ENCODE peak calls at places on chromosomes 1 and 21, in nine cellular contexts. C is NB4, O is K562, D is uterus, Y is endothelial cell of umbilical vein, S is IMR-90, G is esophagus squamous epithelium, R is stomach, U is A549. K is an unnamed sample.

GRCh38 chr1:50633465-50633864 is 210.2 kb upstream of the DMRTA2 start:
- DNase-seq in C (no peak), O (no peak), D (no peak), Y (no peak), S (no peak), G (no peak), R (no peak), U (no peak), K (no peak)

GRCh38 chr1:207050428-207050767 is 610 bp downstream of the YOD1 start:
- DNase-seq in C (no peak), O (no peak), D (peak), Y (no peak), S (no peak), G (no peak), R (no peak), U (no peak), K (no peak)

GRCh38 chr21:44398499-44398898 is 45.1 kb downstream of the TRPM2 start:
- DNase-seq in C (no peak), O (no peak), D (no peak), Y (no peak), S (no peak), G (no peak), R (no peak), U (no peak), K (no peak)

GRCh38 chr1:2199042-2199810 is 4.7 kb upstream of the FAAP20 start:
- DNase-seq in C (no peak), O (peak), D (peak), Y (peak), S (peak), G (no peak), R (peak), U (peak), K (peak)

GRCh38 chr1:19062258-19063029 is 106.0 kb upstream of the IFFO2 start:
- DNase-seq in C (no peak), O (peak), D (no peak), Y (no peak), S (no peak), G (no peak), R (no peak), U (no peak), K (no peak)

GRCh38 chr1:211497489-211498045 is 5.6 kb upstream of the RD3 start:
- DNase-seq in C (no peak), O (no peak), D (no peak), Y (no peak), S (no peak), G (no peak), R (no peak), U (no peak), K (no peak)

GRCh38 chr1:3349161-3349967 is 105.1 kb upstream of the ARHGEF16 start:
- DNase-seq in C (peak), O (peak), D (no peak), Y (no peak), S (no peak), G (no peak), R (peak), U (peak), K (no peak)

GRCh38 chr21:39461419-39461818 is 9.6 kb downstream of the SH3BGR start:
- DNase-seq in C (no peak), O (no peak), D (no peak), Y (no peak), S (no peak), G (no peak), R (no peak), U (no peak), K (no peak)

GRCh38 chr1:193025218-193025617 is 33.9 kb downstream of the UCHL5 start:
- DNase-seq in C (no peak), O (no peak), D (no peak), Y (no peak), S (no peak), G (no peak), R (no peak), U (no peak), K (no peak)

GRCh38 chr1:117367769-117368059 is 465 bp downstream of the MAN1A2 start:
- DNase-seq in C (no peak), O (no peak), D (no peak), Y (no peak), S (peak), G (no peak), R (no peak), U (no peak), K (no peak)

GRCh38 chr1:65791860-65792670 is 630 bp upstream of the PDE4B start:
- DNase-seq in C (no peak), O (no peak), D (no peak), Y (no peak), S (peak), G (no peak), R (no peak), U (no peak), K (no peak)

GRCh38 chr1:11862890-11863289 is 4.1 kb upstream of the NPPB start:
- DNase-seq in C (no peak), O (no peak), D (no peak), Y (peak), S (no peak), G (no peak), R (no peak), U (no peak), K (no peak)

GRCh38 chr1:86832409-86832808 is 81.5 kb downstream of the SELENOF start:
- DNase-seq in C (no peak), O (no peak), D (no peak), Y (no peak), S (no peak), G (no peak), R (no peak), U (no peak), K (no peak)

GRCh38 chr1:162908780-162909179 is 47.8 kb upstream of the CCDC190 start:
- DNase-seq in C (no peak), O (no peak), D (no peak), Y (peak), S (peak), G (no peak), R (no peak), U (no peak), K (no peak)

GRCh38 chr1:117857434-117857833 is 72.0 kb downstream of the GDAP2 start:
- DNase-seq in C (no peak), O (no peak), D (no peak), Y (no peak), S (peak), G (no peak), R (no peak), U (no peak), K (no peak)

GRCh38 chr1:226702318-226702956 is 36.6 kb downstream of the ITPKB start:
- DNase-seq in C (no peak), O (no peak), D (peak), Y (no peak), S (peak), G (no peak), R (no peak), U (no peak), K (no peak)

GRCh38 chr1:185998391-185998790 is 264.2 kb downstream of the HMCN1 start:
- DNase-seq in C (no peak), O (no peak), D (no peak), Y (no peak), S (no peak), G (no peak), R (no peak), U (no peak), K (no peak)

GRCh38 chr1:181423301-181423918 is 59.9 kb upstream of the CACNA1E start:
- DNase-seq in C (peak), O (peak), D (no peak), Y (peak), S (peak), G (no peak), R (peak), U (peak), K (peak)

GRCh38 chr1:37691497-37692077 is 729 bp upstream of the CDCA8 start:
- DNase-seq in C (peak), O (peak), D (peak), Y (peak), S (peak), G (no peak), R (peak), U (peak), K (peak)

GRCh38 chr1:232127190-232127589 is 500.6 kb downstream of the DISC1 start:
- DNase-seq in C (peak), O (no peak), D (no peak), Y (no peak), S (peak), G (no peak), R (no peak), U (peak), K (no peak)

GRCh38 chr1:164781980-164782379 is 223.0 kb downstream of the PBX1 start:
- DNase-seq in C (no peak), O (no peak), D (no peak), Y (no peak), S (no peak), G (no peak), R (no peak), U (no peak), K (no peak)

GRCh38 chr1:54095543-54096286 is 42.3 kb downstream of the TCEANC2 start:
- DNase-seq in C (peak), O (no peak), D (peak), Y (peak), S (no peak), G (no peak), R (no peak), U (no peak), K (peak)

GRCh38 chr1:184568148-184568547 is 181.3 kb downstream of the C1orf21 start:
- DNase-seq in C (no peak), O (no peak), D (no peak), Y (no peak), S (no peak), G (no peak), R (no peak), U (no peak), K (no peak)

GRCh38 chr21:45386728-45387371 is 18.1 kb upstream of the COL18A1 start:
- DNase-seq in C (peak), O (no peak), D (peak), Y (peak), S (peak), G (no peak), R (no peak), U (no peak), K (peak)

GRCh38 chr1:18099026-18099425 is 8.6 kb upstream of the IGSF21 start:
- DNase-seq in C (no peak), O (no peak), D (no peak), Y (no peak), S (no peak), G (no peak), R (no peak), U (no peak), K (no peak)

GRCh38 chr1:246971322-246971721 is 36.5 kb downstream of the ZNF695 start:
- DNase-seq in C (peak), O (no peak), D (peak), Y (peak), S (peak), G (no peak), R (peak), U (no peak), K (peak)

GRCh38 chr1:68046885-68047658 is 3.4 kb downstream of the DIRAS3 start:
- DNase-seq in C (no peak), O (no peak), D (no peak), Y (no peak), S (no peak), G (no peak), R (no peak), U (no peak), K (no peak)

GRCh38 chr1:76006234-76006633 is 68.3 kb upstream of the ST6GALNAC3 start:
- DNase-seq in C (no peak), O (no peak), D (no peak), Y (no peak), S (peak), G (no peak), R (no peak), U (no peak), K (no peak)

GRCh38 chr21:39860600-39860999 is 6.6 kb upstream of the PCP4 start:
- DNase-seq in C (no peak), O (no peak), D (no peak), Y (no peak), S (no peak), G (no peak), R (no peak), U (no peak), K (no peak)

GRCh38 chr21:17848228-17848627 is 29.1 kb upstream of the C21orf91 start:
- DNase-seq in C (no peak), O (no peak), D (peak), Y (no peak), S (peak), G (no peak), R (no peak), U (no peak), K (no peak)

GRCh38 chr1:87221008-87221407 is 107.7 kb upstream of the LMO4 start:
- DNase-seq in C (no peak), O (no peak), D (no peak), Y (no peak), S (peak), G (no peak), R (no peak), U (no peak), K (no peak)

GRCh38 chr1:182101415-182102041 is 40.0 kb upstream of the ZNF648 start:
- DNase-seq in C (no peak), O (no peak), D (no peak), Y (no peak), S (no peak), G (no peak), R (peak), U (no peak), K (no peak)

GRCh38 chr1:39407889-39408640 is 83.4 kb upstream of the BMP8A start:
- DNase-seq in C (no peak), O (no peak), D (peak), Y (no peak), S (no peak), G (no peak), R (no peak), U (no peak), K (no peak)

GRCh38 chr1:39410915-39411436 is 80.5 kb upstream of the BMP8A start:
- DNase-seq in C (peak), O (peak), D (peak), Y (peak), S (peak), G (no peak), R (peak), U (peak), K (peak)

GRCh38 chr1:39407496-39407888 is 83.9 kb upstream of the BMP8A start:
- DNase-seq in C (no peak), O (no peak), D (no peak), Y (no peak), S (no peak), G (no peak), R (no peak), U (no peak), K (no peak)

GRCh38 chr1:39408641-39409054 is 82.8 kb upstream of the BMP8A start:
- DNase-seq in C (peak), O (peak), D (peak), Y (peak), S (peak), G (peak), R (peak), U (peak), K (peak)

DNA sequence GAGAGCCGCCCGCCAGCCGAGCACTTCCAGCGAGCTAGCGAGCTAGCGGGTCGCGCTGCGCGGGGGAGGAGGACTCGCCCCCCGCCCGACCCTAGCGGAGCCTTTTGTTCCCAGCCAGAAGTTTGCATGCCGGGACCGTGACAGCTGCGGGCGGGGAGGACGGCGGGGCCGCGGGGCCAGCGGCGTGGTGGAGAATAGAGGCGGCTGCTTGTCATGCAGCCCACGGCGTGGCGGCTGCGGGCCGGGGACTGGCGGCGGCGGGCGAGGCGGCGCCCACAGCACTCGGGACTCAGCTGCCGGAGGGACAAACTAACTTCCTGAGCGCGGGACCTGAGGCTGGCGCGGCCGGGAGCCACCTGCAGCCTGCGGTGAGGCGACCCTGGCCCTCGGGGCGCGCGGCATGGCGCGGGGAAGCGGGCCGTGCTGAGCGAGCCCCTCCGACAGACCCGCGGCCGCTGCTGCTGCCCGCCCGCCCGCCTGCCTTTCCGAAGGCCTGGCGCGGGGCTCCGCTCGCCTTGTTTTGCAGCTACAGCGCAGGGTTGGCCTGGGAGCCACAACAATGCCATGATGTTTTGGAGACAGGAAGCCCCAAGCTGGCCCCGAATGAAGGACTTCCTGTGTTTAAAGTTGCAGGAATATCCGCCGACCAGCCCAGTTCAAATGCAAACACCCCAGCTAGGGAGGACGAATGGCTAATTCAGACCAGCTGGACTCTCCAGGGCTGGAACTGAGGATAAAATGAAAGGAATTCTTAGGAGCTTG is 82.2 kb upstream of the BMP8A start:
- DNase-seq in C (peak), O (no peak), D (peak), Y (peak), S (peak), G (no peak), R (peak), U (no peak), K (peak)
- TF ChIP-seq POLR2A in C (peak), O (peak), D (peak), Y (no peak), S (no peak), G (peak), R (no peak), U (no peak), K (no peak)

GRCh38 chr1:58363639-58364038 is 182.9 kb downstream of the OMA1 start:
- DNase-seq in C (no peak), O (no peak), D (no peak), Y (no peak), S (no peak), G (no peak), R (no peak), U (no peak), K (no peak)

GRCh38 chr1:58358311-58358710 is 188.2 kb downstream of the OMA1 start:
- DNase-seq in C (no peak), O (no peak), D (peak), Y (no peak), S (peak), G (no peak), R (no peak), U (peak), K (no peak)

GRCh38 chr1:58356402-58356801 is 190.1 kb downstream of the OMA1 start:
- DNase-seq in C (no peak), O (no peak), D (no peak), Y (no peak), S (no peak), G (no peak), R (no peak), U (no peak), K (no peak)

GRCh38 chr1:58365328-58365727 is 181.2 kb downstream of the OMA1 start:
- DNase-seq in C (no peak), O (no peak), D (no peak), Y (no peak), S (no peak), G (no peak), R (no peak), U (no peak), K (no peak)

GRCh38 chr1:58361134-58361533 is 185.4 kb downstream of the OMA1 start:
- DNase-seq in C (no peak), O (no peak), D (no peak), Y (no peak), S (no peak), G (no peak), R (no peak), U (no peak), K (no peak)
- TF ChIP-seq POLR2A in C (no peak), O (no peak), D (no peak), Y (no peak), S (no peak), G (no peak), R (no peak), U (no peak), K (no peak)

GRCh38 chr1:150874455-150875196 is 1.8 kb downstream of the ARNT start:
- DNase-seq in C (no peak), O (no peak), D (no peak), Y (peak), S (no peak), G (no peak), R (no peak), U (no peak), K (no peak)

GRCh38 chr1:150876111-150876434 is 326 bp downstream of the ARNT start:
- DNase-seq in C (no peak), O (no peak), D (no peak), Y (peak), S (peak), G (no peak), R (peak), U (peak), K (peak)

GRCh38 chr1:150877220-150877516 is 769 bp upstream of the ARNT start:
- DNase-seq in C (peak), O (no peak), D (no peak), Y (no peak), S (no peak), G (no peak), R (no peak), U (no peak), K (no peak)

GRCh38 chr1:150873521-150873920 is 2.9 kb downstream of the ARNT start:
- DNase-seq in C (no peak), O (no peak), D (no peak), Y (no peak), S (no peak), G (no peak), R (no peak), U (no peak), K (no peak)

DNA sequence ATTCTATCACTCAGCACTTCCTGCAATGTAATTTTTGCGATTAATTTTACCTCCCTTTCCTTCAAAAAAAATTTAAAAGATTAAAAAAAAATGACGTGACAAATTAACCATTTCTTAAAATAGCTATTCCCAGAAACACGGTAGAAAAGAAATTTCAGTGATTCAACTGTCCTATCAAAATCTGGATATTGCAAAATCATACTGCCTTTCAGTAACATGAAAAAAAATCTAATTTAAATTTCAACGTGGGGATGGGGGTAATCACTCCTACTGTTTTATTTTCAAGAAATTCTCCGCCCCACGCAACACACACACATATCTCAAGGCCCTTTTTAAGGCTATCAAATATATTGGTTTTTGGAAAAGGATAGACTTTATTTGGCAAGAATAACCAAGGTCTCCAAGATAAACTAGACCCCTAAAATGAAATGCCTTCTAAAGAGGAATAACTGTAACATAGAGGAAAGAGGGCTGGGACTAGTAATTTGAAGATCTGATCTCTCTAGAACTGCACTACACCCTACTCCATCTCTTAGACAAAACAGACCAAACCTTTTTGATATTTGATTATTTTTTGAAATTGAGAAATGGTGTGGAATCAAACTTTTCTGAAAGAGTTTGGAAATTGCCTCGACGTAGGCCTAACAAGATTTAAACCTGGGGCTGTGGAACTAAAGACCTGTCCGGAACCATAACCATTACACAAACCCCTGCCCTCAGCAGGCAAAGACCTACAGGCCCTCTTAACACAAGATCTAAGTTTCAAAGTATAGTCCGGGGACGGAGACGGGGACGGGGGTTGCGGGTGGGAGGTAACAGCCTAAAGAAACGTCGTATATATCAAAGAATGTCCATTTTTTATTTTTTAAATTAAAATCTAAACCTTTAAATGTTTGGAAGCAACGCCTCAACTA is 945 bp downstream of the ARNT start:
- DNase-seq in C (no peak), O (no peak), D (no peak), Y (no peak), S (no peak), G (no peak), R (no peak), U (no peak), K (no peak)
- TF ChIP-seq POLR2A in C (peak), O (no peak), D (no peak), Y (no peak), S (no peak), G (no peak), R (no peak), U (no peak), K (peak)

GRCh38 chr21:31675960-31676359 is 16.5 kb downstream of the SOD1 start:
- DNase-seq in C (no peak), O (no peak), D (no peak), Y (no peak), S (no peak), G (no peak), R (no peak), U (no peak), K (no peak)

GRCh38 chr21:31682625-31683024 is 23.1 kb downstream of the SOD1 start:
- DNase-seq in C (no peak), O (no peak), D (no peak), Y (no peak), S (peak), G (no peak), R (no peak), U (no peak), K (no peak)

GRCh38 chr21:31677047-31677446 is 17.6 kb downstream of the SOD1 start:
- DNase-seq in C (no peak), O (no peak), D (no peak), Y (no peak), S (no peak), G (no peak), R (no peak), U (no peak), K (no peak)

GRCh38 chr21:31675332-31675731 is 15.8 kb downstream of the SOD1 start:
- DNase-seq in C (no peak), O (no peak), D (no peak), Y (no peak), S (no peak), G (no peak), R (no peak), U (no peak), K (no peak)

GRCh38 chr21:31678478-31678877 is 19.0 kb downstream of the SOD1 start:
- DNase-seq in C (no peak), O (no peak), D (no peak), Y (no peak), S (no peak), G (no peak), R (no peak), U (no peak), K (no peak)
- TF ChIP-seq POLR2A in C (no peak), O (peak), D (no peak), Y (no peak), S (no peak), G (no peak), R (no peak), U (no peak), K (no peak)